ENCODE peak calls at places on chromosomes 12 and 14, in eight cellular contexts. H is suprapubic skin, P is A549, O is ovary, S is HCT116, J is transverse colon, Y is uterus, M is HepG2. B is an unnamed sample.

GRCh38 chr12:70603044-70603443 is 34.2 kb downstream of the PTPRB start:
- DNase-seq in S (no peak), M (no peak), P (no peak), J (no peak), H (no peak), Y (no peak), O (no peak), B (no peak)

GRCh38 chr12:22100952-22101748 is 55.1 kb downstream of the CMAS start:
- DNase-seq in M (peak), P (no peak), J (peak), H (no peak), O (peak), S (peak), Y (peak), B (no peak)

GRCh38 chr12:4145990-4146859 is 127.3 kb upstream of the CCND2 start:
- DNase-seq in O (no peak), P (no peak), Y (no peak), J (no peak), M (no peak), S (no peak), H (no peak), B (no peak)

GRCh38 chr14:96253140-96253539 is 2.9 kb upstream of the BDKRB1 start:
- DNase-seq in M (no peak), Y (no peak), H (no peak), P (peak), S (no peak), O (no peak), J (no peak), B (no peak)

GRCh38 chr12:132278421-132279183 is 50.8 kb downstream of the GALNT9 start:
- DNase-seq in H (no peak), O (no peak), Y (no peak), S (no peak), P (no peak), M (no peak), J (no peak), B (no peak)

GRCh38 chr12:18158774-18159557 is 69.0 kb upstream of the RERGL start:
- DNase-seq in O (no peak), M (peak), H (no peak), S (no peak), P (peak), J (no peak), Y (no peak), B (no peak)

GRCh38 chr14:23544511-23545447 is 6.8 kb downstream of the ZFHX2 start:
- DNase-seq in H (no peak), P (no peak), O (no peak), J (peak), S (no peak), M (no peak), Y (no peak), B (no peak)

GRCh38 chr14:99809376-99809775 is 16.2 kb downstream of the EML1 start:
- DNase-seq in O (peak), M (no peak), J (peak), H (peak), P (no peak), Y (peak), S (no peak), B (peak)

GRCh38 chr14:101707285-101707842 is 54.1 kb upstream of the PPP2R5C start:
- DNase-seq in S (peak), J (peak), Y (peak), P (peak), H (no peak), M (peak), O (peak), B (peak)

GRCh38 chr14:73712540-73713141 is 1.5 kb downstream of the PNMA1 start:
- DNase-seq in M (no peak), O (no peak), P (no peak), J (no peak), S (no peak), H (no peak), Y (no peak), B (no peak)

GRCh38 chr14:90940318-90940962 is 120.0 kb downstream of the RPS6KA5 start:
- DNase-seq in M (no peak), H (no peak), O (no peak), Y (no peak), J (no peak), P (no peak), S (no peak), B (no peak)

GRCh38 chr12:64611430-64612286 is 1.4 kb downstream of the RASSF3 start:
- DNase-seq in P (no peak), J (peak), M (no peak), H (no peak), Y (peak), O (peak), S (no peak), B (peak)

GRCh38 chr12:14185441-14186192 is 179.9 kb upstream of the ATF7IP start:
- DNase-seq in P (peak), S (peak), J (peak), O (no peak), M (peak), H (no peak), Y (no peak), B (no peak)

GRCh38 chr12:41967668-41968649 is 176.7 kb downstream of the GXYLT1 start:
- DNase-seq in P (no peak), H (no peak), O (no peak), S (no peak), Y (no peak), J (no peak), M (no peak), B (no peak)

GRCh38 chr12:113092478-113093408 is 36.2 kb downstream of the DTX1 start:
- DNase-seq in M (no peak), S (no peak), Y (no peak), H (no peak), P (peak), O (no peak), J (peak), B (peak)

GRCh38 chr14:105711841-105712460 is 185.6 kb downstream of the TMEM121 start:
- DNase-seq in O (no peak), S (no peak), P (no peak), Y (no peak), H (no peak), M (no peak), J (no peak), B (no peak)

GRCh38 chr12:57740656-57741412 is 2.3 kb upstream of the AGAP2 start:
- DNase-seq in J (peak), M (no peak), P (no peak), Y (no peak), O (no peak), S (no peak), H (no peak), B (no peak)

GRCh38 chr14:33120341-33120740 is 181.7 kb downstream of the NPAS3 start:
- DNase-seq in M (no peak), H (no peak), O (no peak), P (no peak), Y (no peak), S (no peak), J (no peak), B (no peak)

GRCh38 chr14:59688224-59689170 is 111.9 kb upstream of the CCDC175 start:
- DNase-seq in M (peak), Y (no peak), J (peak), H (no peak), S (peak), O (no peak), P (peak), B (no peak)

GRCh38 chr14:99735189-99736135 is 51.4 kb downstream of the CYP46A1 start:
- DNase-seq in S (no peak), M (no peak), P (no peak), J (peak), O (peak), H (peak), Y (no peak), B (no peak)

GRCh38 chr12:32365473-32366064 is 33.8 kb upstream of the FGD4 start:
- DNase-seq in S (peak), O (peak), H (no peak), P (peak), Y (peak), M (peak), J (peak), B (no peak)

GRCh38 chr12:46217686-46218508 is 50.9 kb downstream of the SLC38A1 start:
- DNase-seq in O (no peak), M (no peak), Y (no peak), P (no peak), H (no peak), J (peak), S (no peak), B (peak)

GRCh38 chr12:31089072-31089471 is 15.4 kb downstream of the DDX11 start:
- DNase-seq in Y (no peak), S (no peak), H (no peak), J (no peak), O (no peak), M (no peak), P (no peak), B (no peak)

GRCh38 chr12:57517187-57517586 is 3.1 kb downstream of the DDIT3 start:
- DNase-seq in J (no peak), M (no peak), S (no peak), Y (no peak), H (no peak), P (no peak), O (no peak), B (no peak)

GRCh38 chr14:53470351-53471043 is 317.4 kb upstream of the DDHD1 start:
- DNase-seq in Y (no peak), P (no peak), H (no peak), J (no peak), M (peak), S (no peak), O (no peak), B (no peak)

GRCh38 chr12:3904999-3905398 is 31.8 kb upstream of the PARP11 start:
- DNase-seq in H (no peak), P (no peak), Y (no peak), O (no peak), J (no peak), M (no peak), S (no peak), B (no peak)

GRCh38 chr12:2640281-2640680 is 154.5 kb upstream of the FKBP4 start:
- DNase-seq in H (peak), M (no peak), S (no peak), Y (no peak), P (peak), O (no peak), J (peak), B (no peak)

GRCh38 chr14:54929556-54929955 is 26.9 kb upstream of the GCH1 start:
- DNase-seq in J (no peak), O (no peak), S (no peak), H (no peak), M (no peak), Y (no peak), P (no peak), B (no peak)

GRCh38 chr14:75981826-75982723 is at the start of gene TGFB3:
- DNase-seq in S (peak), M (peak), P (peak), H (peak), O (peak), J (peak), Y (peak), B (peak)

GRCh38 chr12:98823012-98823411 is 177.9 kb downstream of the APAF1 start:
- DNase-seq in P (no peak), J (no peak), Y (no peak), S (no peak), H (no peak), M (peak), O (no peak), B (no peak)

GRCh38 chr12:121925361-121925725 is 7.0 kb downstream of the CFAP251 start:
- DNase-seq in H (no peak), O (no peak), J (no peak), S (no peak), P (no peak), Y (no peak), M (no peak), B (no peak)

DNA sequence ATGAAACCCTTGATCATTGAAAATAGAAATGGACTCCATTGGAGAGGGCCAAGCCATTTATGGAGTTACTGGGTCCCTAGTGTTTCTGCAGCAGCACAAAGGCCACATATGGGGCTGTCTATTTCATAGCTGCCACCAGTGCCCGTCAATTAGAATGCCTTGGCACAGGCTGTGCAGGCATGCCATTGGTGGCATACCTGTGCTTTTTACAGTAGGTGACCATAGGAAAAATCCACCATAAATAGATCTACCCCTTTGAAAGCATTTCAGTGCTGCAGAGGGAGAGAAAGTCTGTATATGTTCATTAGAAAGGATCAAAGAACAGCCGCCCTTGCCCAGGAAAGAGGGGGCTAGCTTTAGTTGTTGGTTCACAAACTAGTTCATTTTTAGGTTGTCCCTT is 13.1 kb downstream of the MYBPC1 start:
- DNase-seq in P (no peak), J (no peak), M (peak), O (no peak), S (no peak), H (no peak), Y (no peak), B (no peak)
- H3K4me3 ChIP-seq in P (no peak), J (peak), M (peak), O (no peak), S (no peak), H (no peak), Y (no peak), B (no peak)

GRCh38 chr12:109772622-109773321 is 59.1 kb downstream of the FAM222A start:
- DNase-seq in O (peak), J (no peak), Y (no peak), M (no peak), H (peak), S (no peak), P (no peak), B (peak)
- TF ChIP-seq POLR2A in O (no peak), J (no peak), Y (no peak), M (no peak), H (no peak), S (no peak), P (no peak), B (no peak)

GRCh38 chr14:50060871-50061663 is 55.3 kb downstream of the VCPKMT start:
- DNase-seq in H (no peak), J (peak), Y (peak), M (peak), O (peak), P (peak), S (no peak), B (peak)
- H3K4me3 ChIP-seq in H (no peak), J (no peak), Y (no peak), M (peak), O (no peak), P (no peak), S (no peak), B (no peak)

GRCh38 chr12:68932701-68933563 is at the start of gene CPM:
- DNase-seq in M (no peak), J (peak), Y (peak), S (no peak), O (peak), H (no peak), P (peak), B (peak)
- TF ChIP-seq POLR2A in M (no peak), J (peak), Y (peak), S (no peak), O (peak), H (no peak), P (peak), B (peak)

DNA sequence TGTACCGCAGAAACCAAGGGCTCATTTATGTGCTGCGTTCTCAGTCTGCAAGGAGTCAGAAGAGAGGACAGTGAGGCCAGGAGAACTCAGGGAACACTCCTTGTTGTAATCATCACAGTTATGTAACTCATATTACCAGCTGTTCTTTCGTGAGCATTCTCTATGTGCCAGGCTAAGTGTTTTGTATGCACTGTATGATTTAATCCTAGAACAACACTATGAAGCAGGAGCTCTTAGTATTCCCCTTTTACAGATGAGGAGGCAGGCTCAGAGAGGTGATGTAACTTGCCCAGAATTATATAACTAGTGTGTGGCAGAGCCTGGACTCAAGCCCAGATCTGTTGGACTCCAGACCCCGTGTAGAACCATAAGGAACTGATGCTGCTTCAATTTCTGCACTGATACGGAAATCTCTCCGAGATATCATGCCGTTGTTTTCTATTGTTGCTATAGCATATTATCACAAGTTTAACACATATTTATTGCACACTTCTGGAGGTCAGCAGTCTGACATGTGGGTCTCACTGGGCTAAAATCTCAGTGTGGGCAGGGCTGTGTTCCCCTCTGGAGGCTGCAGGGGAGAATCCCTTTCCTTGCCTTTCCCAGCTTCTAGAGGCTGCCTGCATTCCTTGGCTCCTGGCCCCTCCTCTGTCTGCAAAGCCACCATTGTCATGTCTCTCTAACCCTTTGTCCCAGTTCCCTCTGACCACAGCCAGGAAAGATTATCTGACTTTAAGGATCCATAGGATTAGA is 16.3 kb upstream of the CD9 start:
- DNase-seq in Y (no peak), O (no peak), M (peak), J (peak), P (no peak), S (no peak), H (no peak), B (peak)
- H3K4me3 ChIP-seq in Y (no peak), O (no peak), M (peak), J (no peak), P (no peak), S (no peak), H (no peak), B (no peak)

DNA sequence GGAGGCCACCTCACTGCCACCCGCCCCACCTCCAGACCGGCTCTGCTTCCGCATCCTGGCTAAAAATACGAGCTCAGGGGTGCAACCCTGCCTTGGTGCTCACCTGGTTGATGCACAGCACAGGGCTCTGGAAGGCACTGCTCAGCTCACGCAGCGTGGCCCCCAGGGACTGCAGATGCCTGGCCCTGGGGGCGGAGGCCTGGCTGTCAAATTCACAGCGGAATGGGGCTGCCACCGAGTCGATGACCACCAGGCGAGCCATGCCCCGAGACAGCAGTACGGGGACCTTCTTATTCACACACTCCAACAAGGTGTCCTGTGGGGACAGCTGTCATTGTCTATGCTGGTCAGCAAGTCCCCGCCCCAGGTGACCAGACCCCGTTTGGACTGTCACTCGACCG is 16.0 kb downstream of the XRCC3 start:
- DNase-seq in O (no peak), M (no peak), S (no peak), Y (no peak), P (no peak), J (no peak), H (no peak), B (no peak)
- TF ChIP-seq POLR2A in O (no peak), M (no peak), S (no peak), Y (no peak), P (no peak), J (no peak), H (no peak), B (no peak)

GRCh38 chr14:64540208-64541202 is at the start of gene HSPA2:
- DNase-seq in H (peak), J (peak), S (peak), M (peak), O (peak), Y (peak), P (peak), B (peak)

GRCh38 chr14:64541971-64542838 is 1.7 kb downstream of the HSPA2 start:
- DNase-seq in J (no peak), S (no peak), Y (no peak), M (no peak), O (no peak), H (no peak), P (no peak), B (no peak)

GRCh38 chr14:64539186-64539552 is 1.4 kb upstream of the HSPA2 start:
- DNase-seq in Y (no peak), H (no peak), J (no peak), O (no peak), P (no peak), S (no peak), M (no peak), B (no peak)

GRCh38 chr14:64542839-64543207 is 2.3 kb downstream of the HSPA2 start:
- DNase-seq in S (no peak), J (no peak), P (no peak), H (no peak), M (no peak), Y (no peak), O (no peak), B (no peak)

GRCh38 chr14:64541261-64541970 is 875 bp downstream of the HSPA2 start:
- DNase-seq in Y (peak), H (peak), O (peak), S (no peak), J (peak), M (no peak), P (no peak), B (peak)
- H3K4me3 ChIP-seq in Y (peak), H (peak), O (peak), S (no peak), J (peak), M (no peak), P (peak), B (peak)

GRCh38 chr12:126218697-126219096 is 1153.5 kb downstream of the AACS start:
- DNase-seq in J (no peak), S (no peak), M (no peak), Y (no peak), P (no peak), H (no peak), O (no peak), B (no peak)
- TF ChIP-seq POLR2A in J (no peak), S (no peak), M (no peak), Y (no peak), P (no peak), H (no peak), O (no peak), B (no peak)

GRCh38 chr12:16609140-16609539 is 3.2 kb upstream of the LMO3 start:
- DNase-seq in H (no peak), S (no peak), Y (no peak), M (no peak), P (no peak), O (no peak), J (no peak), B (no peak)
- H3K4me3 ChIP-seq in H (no peak), S (no peak), Y (peak), M (no peak), P (no peak), O (peak), J (peak), B (no peak)

B was measured in lower leg skin.